ENCODE peak calls at places on chromosome 10, in seven cellular contexts. A is dermis microvascular lymphatic vessel endothelial cell, K is M059J, V is NCI-H1436, Y is activated gamma-delta T cell treated with Interleukin-2 at 50 U/mL for 16 hours, E is left ventricle myocardium inferior, L is astrocyte. Q is an unnamed sample.

GRCh38 chr10:14477408-14477710 is 146.6 kb upstream of the FRMD4A start:
- DNase-seq in V (no peak), L (peak; percentile 84), K (peak; percentile 74), A (no peak), Y (no peak), E (no peak), Q (no peak)

GRCh38 chr10:125399289-125399688 is 238.9 kb upstream of the CTBP2 start:
- DNase-seq in E (no peak), Y (no peak), V (no peak), K (no peak), A (no peak), L (no peak), Q (no peak)

GRCh38 chr10:29257106-29257783 is 31.6 kb upstream of the LYZL1 start:
- DNase-seq in L (peak; percentile 90), K (peak; percentile 83), A (no peak), E (peak; percentile 27), V (no peak), Y (no peak), Q (no peak)

GRCh38 chr10:111545806-111546205 is 469.0 kb downstream of the ADRA2A start:
- DNase-seq in A (no peak), E (no peak), L (no peak), V (no peak), Y (no peak), K (no peak), Q (no peak)

GRCh38 chr10:50538473-50539398 is 85.0 kb downstream of the SGMS1 start:
- DNase-seq in Y (no peak), V (no peak), K (no peak), L (peak; percentile 34), E (no peak), A (peak; percentile 50), Q (peak; percentile 82)

GRCh38 chr10:37436361-37436760 is 311.0 kb downstream of the ANKRD30A start:
- DNase-seq in K (no peak), E (no peak), V (no peak), Y (no peak), L (no peak), A (no peak), Q (no peak)

GRCh38 chr10:27998178-27998953 is 513 bp downstream of the ODAD2 start:
- DNase-seq in A (no peak), L (peak; percentile 36), Y (peak; percentile 11), K (peak; percentile 46), E (peak; percentile 14), V (no peak), Q (no peak)

GRCh38 chr10:117241541-117242462 is 888 bp downstream of the SLC18A2 start:
- DNase-seq in A (no peak), Y (no peak), L (no peak), V (no peak), E (no peak), K (no peak), Q (no peak)

GRCh38 chr10:117007080-117007479 is 2.1 kb upstream of the SHTN1 start:
- DNase-seq in E (no peak), L (peak; percentile 82), A (peak; percentile 24), V (no peak), Y (no peak), K (peak; percentile 87), Q (no peak)

Q was measured in dorsolateral prefrontal cortex.